ENCODE peak calls at places on chromosomes 16 and 17, in ten cellular contexts. F, K, S, A, Z, Y, U, R, N and H are unnamed samples.

GRCh38 chr16:56347670-56348069 is 77.7 kb downstream of the AMFR start:
- DNase-seq in A (no peak), F (no peak), N (no peak), Y (no peak), K (no peak), U (no peak), S (no peak), R (no peak), Z (peak), H (no peak)

GRCh38 chr17:76623271-76624146 is 20.0 kb downstream of the ST6GALNAC1 start:
- DNase-seq in Z (peak), N (peak), F (peak), Y (peak), A (peak), K (peak), U (peak), S (peak), R (peak), H (peak)

GRCh38 chr16:70416748-70417616 is 21.9 kb downstream of the ST3GAL2 start:
- DNase-seq in Y (no peak), S (no peak), Z (no peak), K (no peak), A (peak), F (no peak), R (no peak), N (peak), U (no peak), H (no peak)

GRCh38 chr17:65121916-65122821 is 15.0 kb upstream of the RGS9 start:
- DNase-seq in N (no peak), A (peak), Y (peak), F (no peak), Z (no peak), R (no peak), K (no peak), S (no peak), U (no peak), H (no peak)

GRCh38 chr17:78137392-78138203 is 7.0 kb downstream of the TMC8 start:
- DNase-seq in F (peak), Z (no peak), U (peak), N (no peak), S (no peak), R (no peak), Y (no peak), A (no peak), K (no peak), H (no peak)

GRCh38 chr17:1228752-1229353 is 41.4 kb upstream of the BHLHA9 start:
- DNase-seq in Z (peak), U (no peak), S (no peak), F (peak), A (peak), K (no peak), N (peak), Y (no peak), R (no peak), H (no peak)

GRCh38 chr16:3642397-3643094 is 11.9 kb upstream of the DNASE1 start:
- DNase-seq in F (peak), Z (peak), A (peak), Y (peak), S (no peak), K (no peak), U (peak), N (no peak), R (peak), H (peak)

GRCh38 chr17:39950871-39951348 is 11.9 kb upstream of the GSDMA start:
- DNase-seq in Z (no peak), F (no peak), Y (no peak), R (no peak), U (no peak), N (no peak), A (no peak), K (no peak), S (no peak), H (no peak)

GRCh38 chr16:15810949-15811348 is 45.9 kb downstream of the MYH11 start:
- DNase-seq in N (no peak), F (no peak), K (no peak), R (no peak), S (no peak), Z (no peak), Y (no peak), U (no peak), A (no peak), H (no peak)

GRCh38 chr16:733382-734207 is 6.7 kb downstream of the HAGHL start:
- DNase-seq in Y (no peak), K (no peak), Z (no peak), R (no peak), N (no peak), U (no peak), A (no peak), F (peak), S (no peak), H (no peak)

GRCh38 chr17:39270923-39271322 is 45.2 kb upstream of the STAC2 start:
- DNase-seq in Y (peak), A (no peak), K (peak), F (peak), R (peak), S (no peak), U (no peak), N (peak), Z (no peak), H (no peak)

GRCh38 chr17:74528491-74529199 is 2.6 kb downstream of the CD300LB start:
- DNase-seq in Z (peak), K (no peak), F (peak), U (peak), S (no peak), N (peak), A (peak), R (no peak), Y (no peak), H (no peak)

GRCh38 chr16:56912746-56913703 is 18.9 kb upstream of the HERPUD1 start:
- DNase-seq in K (peak), F (no peak), Z (no peak), U (no peak), Y (no peak), N (peak), S (no peak), A (no peak), R (peak), H (no peak)

GRCh38 chr16:17845031-17845430 is 374.3 kb upstream of the XYLT1 start:
- DNase-seq in K (no peak), A (no peak), R (no peak), N (no peak), Z (no peak), F (no peak), S (no peak), U (no peak), Y (no peak), H (no peak)

GRCh38 chr17:68004201-68004600 is 7.9 kb upstream of the C17orf58 start:
- DNase-seq in U (no peak), S (no peak), Y (no peak), A (no peak), R (no peak), K (no peak), Z (no peak), N (no peak), F (peak), H (no peak)

GRCh38 chr17:58410714-58411407 is 6.5 kb downstream of the RNF43 start:
- DNase-seq in N (no peak), A (no peak), S (no peak), F (no peak), U (no peak), K (no peak), R (no peak), Z (no peak), Y (no peak), H (no peak)

GRCh38 chr17:27239046-27239445 is 54.9 kb upstream of the WSB1 start:
- DNase-seq in Z (no peak), S (no peak), F (no peak), U (no peak), K (no peak), A (peak), Y (no peak), N (peak), R (no peak), H (no peak)

GRCh38 chr17:30483159-30483558 is 6.0 kb downstream of the GOSR1 start:
- DNase-seq in K (no peak), A (no peak), Y (no peak), F (no peak), Z (no peak), S (no peak), R (no peak), N (no peak), U (no peak), H (no peak)

GRCh38 chr17:43125967-43126910 is 1.1 kb upstream of the BRCA1 start:
- DNase-seq in R (no peak), U (peak), F (peak), N (no peak), K (no peak), A (peak), Z (no peak), Y (no peak), S (no peak), H (no peak)

GRCh38 chr16:70772493-70772892 is 28.5 kb downstream of the VAC14 start:
- DNase-seq in F (no peak), U (no peak), N (no peak), R (peak), K (peak), Y (peak), Z (no peak), A (no peak), S (no peak), H (no peak)

GRCh38 chr17:4759776-4760236 is 11.9 kb upstream of the TM4SF5 start:
- DNase-seq in U (no peak), R (no peak), A (no peak), Z (no peak), Y (no peak), N (no peak), F (no peak), S (no peak), K (no peak), H (no peak)

GRCh38 chr16:20799599-20799998 is 6.7 kb downstream of the ERI2 start:
- DNase-seq in S (no peak), N (no peak), A (peak), F (no peak), Y (peak), K (peak), U (no peak), R (peak), Z (no peak), H (no peak)

GRCh38 chr17:77487211-77487629 is 346.5 kb downstream of the SEC14L1 start:
- DNase-seq in S (no peak), R (no peak), U (no peak), A (no peak), N (no peak), Z (peak), K (no peak), Y (no peak), F (no peak), H (no peak)

GRCh38 chr16:49335828-49336227 is 37.8 kb upstream of the C16orf78 start:
- DNase-seq in Z (no peak), S (no peak), R (no peak), Y (no peak), N (no peak), A (no peak), K (no peak), U (peak), F (no peak), H (no peak)

DNA sequence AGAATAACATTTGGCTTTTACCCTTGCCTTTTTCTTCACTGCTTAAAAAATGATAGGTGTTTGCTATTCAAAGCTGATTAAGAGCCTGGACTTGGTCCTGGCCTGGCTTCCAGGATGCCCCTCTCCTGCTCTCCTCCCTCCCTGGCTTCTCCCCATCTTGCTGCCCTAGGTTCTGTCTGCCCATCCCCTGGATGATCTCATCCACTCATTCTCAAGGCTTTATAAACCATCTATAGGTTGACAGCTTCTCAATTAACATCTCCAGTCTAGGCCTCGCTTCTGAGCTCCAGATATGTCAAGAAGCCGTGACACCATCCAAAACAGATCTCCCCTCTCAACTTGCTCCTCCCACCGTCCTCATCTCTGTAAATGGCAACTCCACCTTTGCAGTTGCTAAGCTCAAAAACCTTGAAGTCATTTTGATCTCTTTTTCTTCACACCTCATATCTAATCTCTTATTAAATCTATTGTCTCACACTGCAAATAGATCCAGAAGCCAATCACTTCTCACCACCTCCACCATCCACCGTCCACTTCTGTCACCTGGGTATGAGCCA is 8.7 kb downstream of the ZNF771 start:
- DNase-seq in Y (no peak), A (no peak), K (no peak), Z (no peak), F (no peak), R (no peak), S (no peak), N (no peak), U (no peak), H (no peak)
- TF ChIP-seq CTCF in Y (no peak), A (no peak), K (no peak), Z (no peak), F (no peak), R (no peak), S (no peak), N (no peak), U (no peak), H (no peak)

GRCh38 chr16:75110637-75111513 is 5.7 kb downstream of the LDHD start:
- DNase-seq in K (peak), F (peak), Z (peak), A (peak), Y (peak), S (peak), U (peak), N (peak), R (peak), H (peak)

GRCh38 chr16:75112281-75113045 is 4.1 kb downstream of the LDHD start:
- DNase-seq in A (no peak), S (no peak), K (no peak), R (no peak), F (no peak), U (no peak), Z (no peak), N (no peak), Y (no peak), H (no peak)

GRCh38 chr16:75109732-75110243 is 6.8 kb downstream of the LDHD start:
- DNase-seq in R (no peak), A (no peak), Y (peak), N (peak), U (no peak), Z (no peak), F (peak), S (no peak), K (no peak), H (no peak)

GRCh38 chr16:75113046-75113491 is 3.5 kb downstream of the LDHD start:
- DNase-seq in Z (no peak), Y (no peak), R (no peak), N (no peak), S (no peak), A (no peak), K (no peak), F (peak), U (no peak), H (no peak)

GRCh38 chr16:75111514-75112280 is 4.9 kb downstream of the LDHD start:
- DNase-seq in K (no peak), A (no peak), F (peak), Y (no peak), S (no peak), N (no peak), R (no peak), U (no peak), Z (peak), H (no peak)
- TF ChIP-seq CTCF in K (no peak), A (no peak), F (peak), Y (no peak), S (no peak), N (no peak), R (no peak), U (no peak), Z (peak), H (no peak)

GRCh38 chr16:9254863-9255262 is 163.4 kb downstream of the HAPSTR1 start:
- DNase-seq in N (no peak), U (no peak), Y (no peak), F (no peak), A (no peak), K (no peak), S (no peak), Z (no peak), R (no peak), H (no peak)
- TF ChIP-seq CTCF in N (no peak), U (no peak), Y (no peak), F (no peak), A (no peak), K (no peak), S (no peak), Z (no peak), R (no peak), H (no peak)

DNA sequence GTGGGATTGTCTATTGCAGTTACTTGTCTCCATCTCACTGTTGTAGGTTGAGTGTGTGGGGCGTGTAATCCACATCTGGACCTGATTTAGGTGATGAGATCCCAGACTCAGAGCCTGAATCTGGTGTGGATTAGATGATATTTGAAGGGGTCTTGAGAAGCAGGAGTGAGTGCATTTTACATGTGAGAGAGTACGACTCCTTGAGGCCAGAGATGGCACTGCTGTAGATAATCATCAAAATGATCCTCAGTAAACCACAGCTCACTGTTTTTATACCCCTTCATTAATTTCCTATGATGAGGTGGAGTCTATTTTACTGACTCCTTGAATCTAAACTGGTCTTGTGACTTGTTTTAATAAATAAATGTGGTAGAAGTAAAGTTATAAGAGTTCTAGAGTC is 732.5 kb downstream of the KCNJ2 start:
- DNase-seq in K (no peak), A (no peak), Z (no peak), S (no peak), U (no peak), R (no peak), F (no peak), N (no peak), Y (no peak), H (no peak)
- TF ChIP-seq CTCF in K (no peak), A (no peak), Z (no peak), S (no peak), U (no peak), R (no peak), F (no peak), N (no peak), Y (peak), H (no peak)

DNA sequence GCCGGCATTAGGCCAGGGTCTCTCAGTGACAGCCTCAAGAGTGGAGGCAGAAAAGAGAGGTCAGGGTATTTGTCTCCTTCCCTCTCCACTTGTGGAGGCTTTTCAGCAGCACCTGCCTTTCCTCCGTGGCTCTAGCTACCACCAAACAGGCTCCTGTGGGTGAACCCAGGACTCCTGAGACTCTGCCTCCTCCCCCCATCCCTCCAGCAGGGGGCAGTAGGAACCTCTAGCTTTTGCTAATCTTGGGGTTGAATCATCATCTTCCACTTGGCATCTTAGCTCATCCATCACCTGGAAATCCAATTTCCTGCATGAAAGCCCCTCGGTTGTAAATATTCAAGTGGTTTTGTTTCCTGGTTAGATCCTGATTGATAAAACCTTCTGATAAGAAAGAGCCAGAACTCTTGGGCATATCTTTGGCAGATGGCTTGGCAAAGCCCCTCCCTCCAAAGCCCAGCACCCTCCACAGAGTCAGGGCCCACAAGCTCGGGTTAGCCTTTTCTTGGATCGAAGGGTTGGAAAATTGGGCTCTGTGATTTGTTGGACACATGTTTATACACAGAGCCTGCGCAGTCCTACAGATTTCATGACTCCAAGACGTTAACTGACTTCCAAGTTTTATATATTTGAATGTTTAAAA is 322.1 kb downstream of the MAP2K4 start:
- DNase-seq in N (peak), U (no peak), S (no peak), A (peak), F (peak), Y (peak), R (no peak), K (no peak), Z (no peak), H (no peak)
- TF ChIP-seq CTCF in N (peak), U (no peak), S (no peak), A (peak), F (peak), Y (peak), R (peak), K (peak), Z (peak), H (peak)

GRCh38 chr16:10750793-10751192 is 7.2 kb downstream of the NUBP1 start:
- DNase-seq in S (no peak), R (no peak), K (no peak), A (no peak), F (no peak), U (no peak), Z (no peak), N (no peak), Y (no peak), H (no peak)

GRCh38 chr16:10749680-10750035 is 6.0 kb downstream of the NUBP1 start:
- DNase-seq in A (no peak), Z (no peak), U (no peak), F (no peak), Y (peak), R (peak), N (no peak), S (no peak), K (peak), H (no peak)

GRCh38 chr16:10752843-10753523 is 9.3 kb downstream of the NUBP1 start:
- DNase-seq in A (peak), Z (peak), U (no peak), K (no peak), F (no peak), S (peak), N (peak), R (no peak), Y (no peak), H (no peak)

GRCh38 chr16:10753670-10754069 is 10.0 kb downstream of the NUBP1 start:
- DNase-seq in R (no peak), S (no peak), A (no peak), F (no peak), K (no peak), U (no peak), N (no peak), Z (no peak), Y (no peak), H (no peak)

DNA sequence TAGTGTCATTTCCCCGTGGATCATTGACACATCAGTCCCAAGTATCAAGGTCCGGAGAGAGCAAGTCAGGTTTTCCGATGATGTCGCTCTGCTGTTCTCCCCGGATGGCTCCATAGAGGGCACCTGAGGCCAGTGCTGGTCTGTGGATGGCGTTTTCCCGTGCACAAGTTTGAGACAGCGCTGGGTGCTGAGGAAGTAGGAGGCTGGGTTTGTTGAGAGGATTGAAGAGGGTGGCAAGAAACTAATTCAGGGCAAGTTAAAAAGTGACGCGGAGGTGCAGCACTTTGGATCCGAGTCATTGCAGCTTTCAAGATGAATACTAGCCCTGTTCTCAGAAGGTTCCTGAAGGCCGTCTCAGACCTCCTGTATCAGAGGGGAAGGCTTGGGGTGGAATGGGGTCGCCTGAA is 7.7 kb downstream of the NUBP1 start:
- DNase-seq in Z (no peak), S (no peak), R (no peak), N (no peak), Y (no peak), F (no peak), K (no peak), A (no peak), U (no peak), H (no peak)
- TF ChIP-seq CTCF in Z (no peak), S (no peak), R (no peak), N (peak), Y (no peak), F (peak), K (no peak), A (peak), U (no peak), H (no peak)

DNA sequence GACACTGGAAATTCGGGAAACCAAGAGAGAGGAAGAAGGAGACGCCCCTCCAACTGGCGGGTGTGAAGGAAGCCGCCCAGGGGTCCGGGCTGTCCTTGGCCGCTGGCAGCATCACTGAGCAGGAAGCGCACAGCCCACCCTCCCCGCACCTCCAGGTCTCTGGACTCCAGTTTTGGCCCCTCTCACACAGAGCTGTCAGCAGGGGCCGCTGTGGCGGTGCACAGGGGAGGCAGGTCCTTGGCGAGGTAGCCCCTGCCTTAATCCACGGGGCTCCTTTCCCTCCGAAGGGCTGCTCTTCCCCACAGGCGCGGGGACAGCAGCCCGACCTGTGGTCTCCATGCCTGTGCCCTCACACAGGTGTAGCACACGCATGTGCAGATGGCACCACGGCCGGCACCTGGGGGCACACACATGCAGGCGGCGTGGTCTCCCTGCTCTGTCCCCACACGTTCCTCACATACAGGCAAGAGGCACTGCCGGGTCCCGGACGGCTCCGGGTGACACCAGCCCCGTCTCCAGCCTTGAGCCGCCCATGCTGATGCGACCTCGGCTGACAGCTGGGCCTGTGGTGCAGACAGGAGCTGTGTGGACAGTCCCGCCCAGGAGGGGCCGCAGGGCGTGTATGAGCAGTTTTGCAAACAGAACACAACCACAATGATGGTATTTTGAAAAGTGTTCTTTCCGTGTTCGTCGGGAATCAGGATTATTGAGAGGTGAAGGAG is 26.6 kb upstream of the CHMP6 start:
- DNase-seq in K (no peak), S (no peak), R (no peak), Z (peak), U (no peak), A (no peak), Y (no peak), N (no peak), F (no peak), H (no peak)
- TF ChIP-seq CTCF in K (no peak), S (no peak), R (no peak), Z (no peak), U (no peak), A (no peak), Y (no peak), N (no peak), F (no peak), H (no peak)